ENCODE peak calls at places on chromosomes 6 and 20, in ten cellular contexts. S is bronchial epithelial cell; P is activated CD8-positive, alpha-beta memory T cell treated with anti-CD3 and anti-CD28 coated beads, Interleukin-2, amount 50 U/mL, for 4 hours; V is cardiac muscle cell; J is mesenchymal stem cell; Q is COR-L47; M is NCI-H345; R is AG08395; X is fibroblast of mammary gland; B is stimulated activated CD4-positive, alpha-beta T cell treated with anti-CD3 and anti-CD28 coated beads, Interleukin-12 subunit alpha, Interleukin-12 subunit beta, amount 100 ng/mL, for 48 hours. O is an unnamed sample.

GRCh38 chr6:33304216-33304615 is 5.5 kb upstream of the RGL2 start:
- DNase-seq in S (no peak), P (no peak), V (no peak), J (no peak), Q (no peak), M (no peak), R (no peak), X (no peak), B (no peak), O (no peak)

GRCh38 chr6:109702797-109703196 is 11.7 kb downstream of the FIG4 start:
- DNase-seq in S (no peak), P (no peak), V (no peak), J (no peak), Q (no peak), M (no peak), R (no peak), X (no peak), B (no peak), O (no peak)

GRCh38 chr6:139066080-139066479 is 37.5 kb downstream of the ABRACL start:
- DNase-seq in S (no peak), P (no peak), V (no peak), J (no peak), Q (no peak), M (no peak), R (no peak), X (no peak), B (no peak), O (no peak)

GRCh38 chr6:47701374-47701773 is 3.0 kb downstream of the ADGRF4 start:
- DNase-seq in S (peak; percentile 92), P (no peak), V (no peak), J (peak; percentile 13), Q (no peak), M (no peak), R (no peak), X (no peak), B (no peak), O (peak; percentile 68)

GRCh38 chr6:155171109-155171746 is 92.6 kb upstream of the CLDN20 start:
- DNase-seq in S (peak; percentile 96), P (peak; percentile 67), V (peak; percentile 91), J (peak; percentile 88), Q (no peak), M (peak; percentile 14), R (peak; percentile 89), X (peak; percentile 96), B (peak; percentile 79), O (peak; percentile 98)

GRCh38 chr6:46325561-46326525 is 155.1 kb upstream of the ENPP5 start:
- DNase-seq in S (no peak), P (peak; percentile 21), V (peak; percentile 37), J (peak; percentile 70), Q (peak; percentile 69), M (peak; percentile 77), R (peak; percentile 55), X (peak; percentile 91), B (no peak), O (peak; percentile 10)

GRCh38 chr6:136547336-136547735 is 2.9 kb downstream of the MAP7 start:
- DNase-seq in S (peak; percentile 62), P (no peak), V (peak; percentile 60), J (peak; percentile 39), Q (peak; percentile 28), M (peak; percentile 12), R (peak; percentile 63), X (peak; percentile 60), B (no peak), O (peak; percentile 25)

GRCh38 chr20:44911264-44911921 is 1.5 kb downstream of the PABPC1L start:
- DNase-seq in S (peak; percentile 48), P (peak; percentile 53), V (peak; percentile 77), J (peak; percentile 64), Q (peak; percentile 3), M (no peak), R (peak; percentile 22), X (peak; percentile 53), B (peak; percentile 48), O (peak; percentile 56)

GRCh38 chr20:618980-619379 is 8.9 kb upstream of the TCF15 start:
- DNase-seq in S (no peak), P (no peak), V (no peak), J (no peak), Q (no peak), M (no peak), R (no peak), X (no peak), B (no peak), O (no peak)

GRCh38 chr6:153162646-153163045 is 31.6 kb upstream of the RGS17 start:
- DNase-seq in S (peak; percentile 3), P (no peak), V (peak; percentile 68), J (peak; percentile 44), Q (no peak), M (no peak), R (no peak), X (no peak), B (no peak), O (no peak)

GRCh38 chr6:14743465-14744211 is 502.2 kb upstream of the JARID2 start:
- DNase-seq in S (peak; percentile 99), P (peak; percentile 76), V (peak; percentile 90), J (peak; percentile 99), Q (no peak), M (no peak), R (peak; percentile 92), X (peak; percentile 100), B (peak; percentile 82), O (peak; percentile 100)

GRCh38 chr6:2245954-2246863 is 804 bp upstream of the GMDS start:
- DNase-seq in S (peak; percentile 85), P (peak; percentile 44), V (peak; percentile 43), J (peak; percentile 43), Q (peak; percentile 93), M (peak; percentile 73), R (peak; percentile 21), X (peak; percentile 67), B (peak; percentile 27), O (peak; percentile 62)

GRCh38 chr20:43939762-43940121 is 25.1 kb downstream of the TOX2 start:
- DNase-seq in S (peak; percentile 58), P (no peak), V (no peak), J (no peak), Q (no peak), M (no peak), R (peak; percentile 53), X (peak; percentile 77), B (no peak), O (peak; percentile 87)

GRCh38 chr6:12870033-12870432 is 153.5 kb downstream of the PHACTR1 start:
- DNase-seq in S (no peak), P (no peak), V (no peak), J (no peak), Q (no peak), M (no peak), R (no peak), X (no peak), B (no peak), O (no peak)

GRCh38 chr6:105227292-105227628 is 47.4 kb upstream of the POPDC3 start:
- DNase-seq in S (no peak), P (no peak), V (no peak), J (no peak), Q (no peak), M (no peak), R (no peak), X (no peak), B (no peak), O (no peak)

GRCh38 chr6:37602801-37603200 is 94.9 kb downstream of the MDGA1 start:
- DNase-seq in S (no peak), P (no peak), V (no peak), J (no peak), Q (no peak), M (no peak), R (no peak), X (no peak), B (no peak), O (no peak)

O was measured in RPMI7951.